ENCODE peak calls at places on chromosomes 1 and 21, in four cellular contexts. Q is K562, V is SK-N-SH, G is GM12878. Z is an unnamed sample.
A peak's percentile ranks its signal among the peaks of the same experiment; 100 is the strongest.

GRCh38 chr1:76477131-76477530 is 390.1 kb upstream of the ST6GALNAC5 start:
- DNase-seq in V (no peak), G (no peak), Q (no peak), Z (no peak)

GRCh38 chr21:46252840-46253239 is 24.3 kb upstream of the LSS start:
- DNase-seq in V (no peak), Q (no peak), G (no peak), Z (peak; percentile 22)

GRCh38 chr21:45288441-45288841 is 746 bp upstream of the POFUT2 start:
- DNase-seq in V (no peak), Q (no peak), G (no peak), Z (no peak)

GRCh38 chr1:44251989-44252625 is 38.8 kb downstream of the DMAP1 start:
- DNase-seq in V (no peak), G (no peak), Q (no peak), Z (no peak)

GRCh38 chr1:178819123-178819522 is 51.8 kb downstream of the ANGPTL1 start:
- DNase-seq in G (no peak), Q (no peak), V (no peak), Z (peak; percentile 3)

GRCh38 chr21:38363684-38364083 is 106.9 kb downstream of the KCNJ15 start:
- DNase-seq in G (no peak), Q (no peak), V (no peak), Z (no peak)

GRCh38 chr1:210910020-210910575 is 223.8 kb downstream of the KCNH1 start:
- DNase-seq in Q (no peak), V (no peak), G (no peak), Z (no peak)

GRCh38 chr1:206725053-206725963 is 40.6 kb downstream of the MAPKAPK2 start:
- DNase-seq in Q (peak; percentile 82), G (no peak), V (peak; percentile 67), Z (peak; percentile 18)

GRCh38 chr1:202085682-202086373 is 36.9 kb upstream of the GPR37L1 start:
- DNase-seq in G (no peak), V (no peak), Q (no peak), Z (peak; percentile 99)

GRCh38 chr1:234755449-234755863 is 145.5 kb upstream of the IRF2BP2 start:
- DNase-seq in G (no peak), V (no peak), Q (peak; percentile 66), Z (no peak)

GRCh38 chr1:108854226-108855019 is 2.5 kb downstream of the AKNAD1 start:
- DNase-seq in Q (no peak), G (no peak), V (no peak), Z (no peak)

GRCh38 chr1:167538657-167539056 is 14.9 kb downstream of the CREG1 start:
- DNase-seq in G (no peak), Q (no peak), V (no peak), Z (no peak)

GRCh38 chr1:46587072-46587471 is 17.0 kb downstream of the MKNK1 start:
- DNase-seq in G (no peak), V (no peak), Q (no peak), Z (no peak)

GRCh38 chr1:31581821-31582810 is 5.8 kb downstream of the TINAGL1 start:
- DNase-seq in V (no peak), G (no peak), Q (no peak), Z (no peak)

GRCh38 chr1:4650486-4650885 is 3.9 kb upstream of the AJAP1 start:
- DNase-seq in Q (no peak), V (no peak), G (no peak), Z (no peak)

GRCh38 chr1:51341876-51342496 is 11.6 kb upstream of the TTC39A start:
- DNase-seq in Q (peak; percentile 61), V (no peak), G (peak; percentile 11), Z (no peak)

GRCh38 chr1:24864409-24864808 is 65.7 kb downstream of the RUNX3 start:
- DNase-seq in Q (no peak), V (no peak), G (no peak), Z (peak; percentile 75)

GRCh38 chr1:175600721-175601440 is 142.5 kb downstream of the TNR start:
- DNase-seq in V (no peak), G (peak; percentile 45), Q (no peak), Z (no peak)

GRCh38 chr1:234186037-234186688 is 187.1 kb upstream of the COA6 start:
- DNase-seq in V (no peak), G (no peak), Q (no peak), Z (peak; percentile 6)

GRCh38 chr1:21324368-21325137 is 34.3 kb upstream of the ECE1 start:
- DNase-seq in G (peak; percentile 41), Q (peak; percentile 79), V (peak; percentile 76), Z (no peak)

GRCh38 chr1:68958957-68959356 is 462.1 kb upstream of the DEPDC1 start:
- DNase-seq in Q (no peak), G (no peak), V (no peak), Z (no peak)

GRCh38 chr1:35190784-35191183 is 2.2 kb downstream of the SFPQ start:
- DNase-seq in Q (no peak), V (no peak), G (no peak), Z (no peak)

GRCh38 chr1:228079601-228080263 is 2.8 kb upstream of the ARF1 start:
- DNase-seq in Q (no peak), V (no peak), G (no peak), Z (no peak)

GRCh38 chr1:17966341-17966740 is 141.3 kb upstream of the IGSF21 start:
- DNase-seq in V (no peak), G (no peak), Q (no peak), Z (no peak)

GRCh38 chr1:44500181-44501021 is 95.3 kb downstream of the RNF220 start:
- DNase-seq in Q (peak; percentile 44), G (no peak), V (peak; percentile 63), Z (peak; percentile 59)

GRCh38 chr1:85992756-85993155 is 163.8 kb downstream of the COL24A1 start:
- DNase-seq in Q (no peak), G (no peak), V (no peak), Z (no peak)

GRCh38 chr21:46121286-46122221 is 23.6 kb downstream of the COL6A2 start:
- DNase-seq in G (no peak), Q (no peak), V (peak; percentile 23), Z (no peak)

GRCh38 chr1:111603979-111604378 is 15.6 kb upstream of the RAP1A start:
- DNase-seq in G (no peak), Q (no peak), V (no peak), Z (no peak)

GRCh38 chr1:64848136-64848535 is 103.3 kb downstream of the RAVER2 start:
- DNase-seq in G (no peak), Q (no peak), V (no peak), Z (no peak)
- TF ChIP-seq SMC3 in G (no peak), Q (no peak), V (no peak), Z (no peak)

GRCh38 chr1:50279622-50280320 is 143.5 kb downstream of the DMRTA2 start:
- DNase-seq in G (no peak), Q (peak; percentile 38), V (no peak), Z (peak; percentile 8)
- TF ChIP-seq FOXM1 in G (no peak), Q (no peak), V (no peak), Z (no peak)

GRCh38 chr1:159921700-159922498 is 3.4 kb downstream of the TAGLN2 start:
- DNase-seq in V (peak; percentile 62), G (no peak), Q (peak; percentile 83), Z (no peak)
- TF ChIP-seq SMC3 in V (no peak), G (no peak), Q (no peak), Z (no peak)

GRCh38 chr1:999797-1000356 is at the start of gene HES4:
- DNase-seq in Q (peak; percentile 98), G (no peak), V (peak; percentile 73), Z (peak; percentile 87)
- TF ChIP-seq FOXM1 in Q (no peak), G (no peak), V (no peak), Z (no peak)

GRCh38 chr1:185759061-185759460 is 24.9 kb downstream of the HMCN1 start:
- DNase-seq in Q (no peak), V (no peak), G (no peak), Z (no peak)
- TF ChIP-seq SMC3 in Q (no peak), V (no peak), G (no peak), Z (no peak)

DNA sequence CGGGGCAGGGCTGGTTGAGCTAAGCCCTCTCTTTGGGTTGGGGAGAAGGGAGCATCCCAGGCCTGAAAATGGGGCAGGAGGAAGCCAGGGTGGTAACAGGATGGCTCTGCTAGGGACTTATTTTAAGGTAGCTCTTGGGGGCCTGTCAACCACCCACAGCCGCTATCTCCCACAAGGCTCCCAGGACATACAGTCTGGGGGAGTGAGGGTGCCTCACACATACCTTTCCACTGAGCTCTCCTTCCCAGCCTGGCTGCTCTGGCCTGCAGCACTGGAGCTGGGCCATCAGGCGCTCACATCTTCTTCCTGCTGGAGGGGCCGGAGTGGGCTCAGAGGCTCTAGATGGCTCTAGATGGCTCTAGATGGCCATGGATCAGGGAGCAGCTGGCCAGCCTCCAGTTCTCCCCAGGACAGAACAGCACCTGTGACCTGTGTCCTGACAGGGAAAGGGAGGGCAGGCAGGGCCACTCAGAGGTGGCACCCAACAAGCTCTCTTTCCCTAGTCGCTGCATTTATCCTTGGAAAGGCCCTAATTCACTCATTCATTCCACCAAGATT is 11.0 kb upstream of the NPPB start:
- DNase-seq in V (no peak), G (no peak), Q (no peak), Z (no peak)
- TF ChIP-seq FOXM1 in V (no peak), G (no peak), Q (no peak), Z (no peak)

GRCh38 chr21:31977816-31978215 is 105.0 kb downstream of the HUNK start:
- DNase-seq in V (no peak), G (no peak), Q (no peak), Z (no peak)
- TF ChIP-seq SMC3 in V (no peak), G (no peak), Q (no peak), Z (no peak)

GRCh38 chr1:155320661-155321576 is at the start of gene RUSC1:
- DNase-seq in Q (peak; percentile 77), G (no peak), V (peak; percentile 90), Z (no peak)
- TF ChIP-seq FOXM1 in Q (no peak), G (no peak), V (no peak), Z (no peak)

GRCh38 chr1:26857473-26857872 is 5.5 kb upstream of the SFN start:
- DNase-seq in G (no peak), Q (no peak), V (no peak), Z (no peak)

GRCh38 chr1:26856604-26857469 is 6.1 kb upstream of the SFN start:
- DNase-seq in V (no peak), G (no peak), Q (no peak), Z (no peak)

GRCh38 chr1:26858160-26858559 is 4.8 kb upstream of the SFN start:
- DNase-seq in G (no peak), V (no peak), Q (no peak), Z (no peak)

GRCh38 chr1:26861286-26861701 is 1.7 kb upstream of the SFN start:
- DNase-seq in V (no peak), Q (peak; percentile 31), G (no peak), Z (no peak)

GRCh38 chr1:26858891-26859630 is 3.9 kb upstream of the SFN start:
- DNase-seq in Q (no peak), V (no peak), G (no peak), Z (no peak)
- TF ChIP-seq SMC3 in Q (no peak), V (no peak), G (no peak), Z (no peak)

Z was measured in HepG2.